ENCODE peak calls at places on chromosome 10, in four cellular contexts. One of them, this sample, is unnamed.

GRCh38 chr10:4013651-4014085 is 228.7 kb upstream of the KLF6 start:
- DNase-seq in WTC11: no peak
- DNase-seq in K562: no peak
- DNase-seq in GM12878: peak
- DNase-seq in this sample: no peak

GRCh38 chr10:48390005-48390871 is 83.8 kb downstream of the MAPK8 start:
- DNase-seq in K562: no peak
- DNase-seq in GM12878: no peak
- DNase-seq in WTC11: no peak
- DNase-seq in this sample: no peak

GRCh38 chr10:788796-789748 is 99.6 kb upstream of the DIP2C start:
- DNase-seq in GM12878: no peak
- DNase-seq in WTC11: peak
- DNase-seq in K562: peak
- DNase-seq in this sample: peak

GRCh38 chr10:88820990-88821389 is 18.5 kb downstream of the LIPM start:
- DNase-seq in GM12878: no peak
- DNase-seq in WTC11: no peak
- DNase-seq in K562: no peak
- DNase-seq in this sample: no peak

GRCh38 chr10:35126062-35126529 is 550 bp upstream of the CREM start:
- DNase-seq in GM12878: no peak
- DNase-seq in WTC11: no peak
- DNase-seq in K562: peak
- DNase-seq in this sample: no peak

GRCh38 chr10:84825330-84825729 is 496.9 kb downstream of the CCSER2 start:
- DNase-seq in K562: no peak
- DNase-seq in GM12878: no peak
- DNase-seq in WTC11: no peak
- DNase-seq in this sample: peak

GRCh38 chr10:4546500-4546899 is 279.5 kb upstream of the AKR1E2 start:
- DNase-seq in GM12878: no peak
- DNase-seq in K562: no peak
- DNase-seq in WTC11: no peak
- DNase-seq in this sample: no peak

GRCh38 chr10:35203744-35204143 is 77.1 kb downstream of the CREM start:
- DNase-seq in K562: no peak
- DNase-seq in WTC11: no peak
- DNase-seq in GM12878: no peak
- DNase-seq in this sample: no peak

GRCh38 chr10:108336836-108337235 is 1172.3 kb upstream of the SORCS1 start:
- DNase-seq in GM12878: no peak
- DNase-seq in K562: no peak
- DNase-seq in WTC11: no peak
- DNase-seq in this sample: no peak

GRCh38 chr10:119143657-119144056 is 21.9 kb downstream of the SFXN4 start:
- DNase-seq in WTC11: no peak
- DNase-seq in GM12878: no peak
- DNase-seq in K562: no peak
- DNase-seq in this sample: no peak

GRCh38 chr10:116671274-116671926 is 50.6 kb downstream of the PNLIPRP2 start:
- DNase-seq in WTC11: no peak
- DNase-seq in K562: no peak
- DNase-seq in GM12878: no peak
- DNase-seq in this sample: no peak

GRCh38 chr10:66827353-66827752 is 98.5 kb upstream of the LRRTM3 start:
- DNase-seq in GM12878: no peak
- DNase-seq in K562: no peak
- DNase-seq in WTC11: no peak
- DNase-seq in this sample: no peak

GRCh38 chr10:126734015-126734414 is 63.5 kb upstream of the C10orf90 start:
- DNase-seq in GM12878: no peak
- DNase-seq in K562: no peak
- DNase-seq in WTC11: no peak
- DNase-seq in this sample: no peak
- TF ChIP-seq USF1 in GM12878: no peak
- TF ChIP-seq USF1 in K562: no peak
- TF ChIP-seq USF1 in WTC11: no peak
- TF ChIP-seq USF1 in this sample: no peak

DNA sequence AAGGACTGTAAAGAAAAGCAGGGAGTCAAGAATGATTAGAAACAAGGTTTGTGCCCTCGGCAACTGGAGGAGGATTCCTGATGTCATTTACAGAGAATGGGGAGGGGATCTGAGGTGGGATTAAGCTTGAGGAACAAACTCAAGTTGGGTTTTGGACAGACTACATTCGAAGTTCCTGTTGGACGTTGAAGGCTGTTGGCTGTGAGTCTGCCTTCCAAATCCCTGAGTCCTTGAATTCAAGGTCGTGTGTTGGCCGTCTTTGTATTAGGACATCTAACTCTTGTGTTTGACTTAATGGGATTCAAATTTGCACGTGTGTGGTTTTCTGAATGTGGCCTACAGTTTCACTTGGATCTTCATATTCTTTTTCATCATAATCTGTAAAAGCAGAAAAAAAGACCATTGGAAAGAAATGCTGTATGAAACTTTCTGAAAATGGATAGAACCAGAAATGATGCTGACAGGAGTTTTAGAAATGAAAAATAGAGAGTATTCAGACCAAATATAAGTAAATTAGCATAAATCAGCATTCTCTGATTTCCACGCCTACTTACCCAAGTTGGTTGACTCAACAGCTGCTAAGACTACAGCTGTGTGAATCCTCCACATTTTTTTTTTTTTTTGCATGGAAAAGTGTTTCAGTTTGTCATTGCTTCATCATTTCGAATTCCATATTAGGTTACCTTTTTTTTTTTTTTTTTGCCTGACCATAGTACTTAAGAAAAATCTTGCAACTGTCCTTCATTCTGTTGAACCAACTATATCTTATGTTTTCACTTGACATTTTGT is 94.8 kb downstream of the KIAA1217 start:
- DNase-seq in K562: no peak
- DNase-seq in WTC11: no peak
- DNase-seq in GM12878: no peak
- DNase-seq in this sample: no peak
- TF ChIP-seq USF1 in K562: no peak
- TF ChIP-seq USF1 in WTC11: no peak
- TF ChIP-seq USF1 in GM12878: no peak
- TF ChIP-seq USF1 in this sample: no peak

DNA sequence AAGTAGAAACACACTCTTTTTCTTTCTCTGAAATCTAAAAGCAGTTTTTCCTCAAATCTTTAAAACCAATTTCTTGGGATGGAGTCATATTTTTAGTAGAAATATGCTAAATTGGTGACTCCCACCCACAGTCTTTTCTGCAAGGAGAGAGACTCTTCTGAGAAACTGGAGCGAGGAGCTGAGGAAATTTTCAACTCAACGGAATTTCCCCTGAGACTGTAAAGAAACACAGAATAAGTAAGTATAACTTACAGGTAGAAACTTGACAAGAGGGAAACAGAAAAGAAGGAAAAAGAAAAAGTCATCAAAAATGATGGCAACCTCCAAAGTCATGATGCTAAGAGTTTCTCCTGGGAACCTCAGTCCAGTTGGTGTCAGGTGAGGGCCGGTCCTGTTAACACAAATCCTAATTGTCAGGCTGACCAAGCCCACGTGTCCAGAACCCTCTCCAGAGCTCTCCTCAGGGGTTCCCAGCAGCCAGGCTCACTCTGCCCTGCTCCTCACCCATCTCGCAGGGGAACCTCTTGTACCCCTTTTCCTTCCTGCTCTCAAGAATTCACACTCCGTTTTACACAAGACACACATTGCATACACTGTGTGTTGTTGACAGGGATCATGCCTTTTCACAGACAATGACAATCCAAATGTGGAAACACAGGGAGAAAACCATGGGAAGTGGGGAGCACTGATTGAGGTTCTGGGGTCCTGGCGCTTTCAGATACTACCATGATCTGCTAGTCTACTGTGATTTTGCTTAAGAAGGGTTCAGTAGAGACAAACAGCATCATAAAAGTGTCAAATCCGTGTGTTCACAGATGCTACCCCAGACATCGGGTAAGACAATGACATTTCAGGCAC is 16.3 kb downstream of the IL2RA start:
- DNase-seq in K562: no peak
- DNase-seq in WTC11: no peak
- DNase-seq in GM12878: no peak
- DNase-seq in this sample: no peak
- TF ChIP-seq USF1 in K562: no peak
- TF ChIP-seq USF1 in WTC11: no peak
- TF ChIP-seq USF1 in GM12878: no peak
- TF ChIP-seq USF1 in this sample: no peak

GRCh38 chr10:60951272-60951724 is 7.3 kb upstream of the RHOBTB1 start:
- DNase-seq in K562: no peak
- DNase-seq in WTC11: no peak
- DNase-seq in GM12878: no peak
- DNase-seq in this sample: no peak
- TF ChIP-seq USF1 in K562: no peak
- TF ChIP-seq USF1 in WTC11: no peak
- TF ChIP-seq USF1 in GM12878: no peak
- TF ChIP-seq USF1 in this sample: no peak

DNA sequence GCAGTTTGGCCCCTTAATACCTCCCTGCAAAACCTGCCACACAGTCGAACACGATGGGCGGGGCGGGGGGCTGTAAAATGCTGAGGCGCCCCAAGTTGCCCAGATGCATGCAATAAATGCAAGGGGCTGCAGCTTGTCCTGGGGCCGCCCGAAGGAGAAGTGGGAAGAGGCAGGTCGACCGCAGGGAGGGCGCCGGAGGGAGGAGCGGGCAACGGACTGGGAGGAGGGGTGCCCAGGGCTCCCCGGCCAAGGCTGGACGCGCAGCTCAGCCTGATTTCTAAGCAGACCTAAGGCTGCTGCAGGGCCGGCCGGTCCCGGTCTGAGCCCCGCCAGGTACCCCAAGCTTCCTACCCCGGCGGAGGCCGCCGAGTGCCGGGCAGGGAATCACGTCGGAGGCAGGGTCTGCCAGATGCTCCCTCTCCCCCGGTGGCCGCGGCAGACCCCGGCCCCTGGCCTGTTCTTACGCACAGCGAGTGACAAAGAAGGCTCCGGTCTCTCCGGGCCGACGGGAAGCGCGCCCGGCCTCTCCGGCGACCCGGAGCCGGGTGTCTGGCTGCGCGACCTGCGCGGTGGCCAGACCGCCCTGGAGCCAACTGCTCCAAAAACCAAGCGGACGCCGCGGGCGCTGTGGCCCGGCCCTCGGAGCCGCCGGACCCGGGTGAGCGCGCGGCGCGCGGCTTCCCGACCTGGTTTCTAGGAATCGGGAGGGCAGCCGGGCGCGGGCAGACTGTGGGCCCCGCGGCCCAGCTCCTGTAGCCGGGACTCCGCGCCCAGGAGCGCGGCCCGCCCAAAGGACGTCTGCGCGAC is 740 bp upstream of the EBF3 start:
- DNase-seq in K562: no peak
- DNase-seq in WTC11: peak
- DNase-seq in GM12878: no peak
- DNase-seq in this sample: no peak
- TF ChIP-seq USF1 in K562: no peak
- TF ChIP-seq USF1 in WTC11: no peak
- TF ChIP-seq USF1 in GM12878: no peak
- TF ChIP-seq USF1 in this sample: no peak

DNA sequence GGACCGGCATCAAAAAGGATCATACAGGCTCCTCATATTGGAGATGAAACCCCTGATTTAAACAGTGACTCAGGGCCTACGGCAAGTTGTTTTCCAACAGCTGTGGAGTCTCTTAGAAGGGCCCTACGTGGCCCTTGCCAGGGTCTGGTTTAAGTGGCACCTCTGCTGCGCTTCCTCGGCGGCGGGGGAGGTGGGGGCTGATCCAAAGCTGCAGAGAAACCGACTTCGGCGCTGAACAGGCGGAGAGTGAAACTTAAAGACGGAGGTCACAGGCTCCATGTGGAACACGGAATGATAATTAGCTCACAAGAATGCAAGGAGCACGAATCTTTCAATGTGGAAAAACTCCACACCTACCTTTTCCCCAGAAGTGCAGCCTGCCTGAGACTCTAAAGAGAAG is 477.9 kb downstream of the TCERG1L start:
- DNase-seq in K562: no peak
- DNase-seq in GM12878: no peak
- DNase-seq in WTC11: no peak
- DNase-seq in this sample: no peak
- TF ChIP-seq USF1 in K562: no peak
- TF ChIP-seq USF1 in GM12878: no peak
- TF ChIP-seq USF1 in WTC11: no peak
- TF ChIP-seq USF1 in this sample: no peak

This sample was measured in SK-N-SH.